ENCODE peak calls at places on chromosome 20, in six cellular contexts. J, O, K, X, N and R are unnamed samples.

GRCh38 chr20:31418307-31418706 is 12.3 kb upstream of the DEFB121 start:
- DNase-seq in J (no peak), O (no peak), K (no peak), X (no peak), N (no peak), R (no peak)

GRCh38 chr20:53926428-53927028 is 143.9 kb downstream of the BCAS1 start:
- DNase-seq in J (peak), O (no peak), K (peak), X (peak), N (peak), R (peak)

GRCh38 chr20:22003680-22004079 is 298.2 kb downstream of the PAX1 start:
- DNase-seq in J (no peak), O (no peak), K (no peak), X (no peak), N (no peak), R (no peak)

GRCh38 chr20:18019068-18019467 is 38.6 kb downstream of the OVOL2 start:
- DNase-seq in J (peak), O (no peak), K (peak), X (peak), N (no peak), R (peak)

GRCh38 chr20:34896086-34896551 is 19.7 kb downstream of the ACSS2 start:
- DNase-seq in J (no peak), O (no peak), K (peak), X (no peak), N (no peak), R (peak)

GRCh38 chr20:6746901-6747609 is 20.4 kb upstream of the BMP2 start:
- DNase-seq in J (peak), O (no peak), K (peak), X (no peak), N (no peak), R (no peak)

GRCh38 chr20:8330316-8330784 is 198.3 kb downstream of the PLCB1 start:
- DNase-seq in J (no peak), O (no peak), K (no peak), X (peak), N (no peak), R (no peak)

GRCh38 chr20:34639755-34640222 is 37.1 kb downstream of the PIGU start:
- DNase-seq in J (no peak), O (no peak), K (no peak), X (no peak), N (no peak), R (no peak)

GRCh38 chr20:42277203-42277602 is 659.0 kb upstream of the CHD6 start:
- DNase-seq in J (no peak), O (no peak), K (no peak), X (no peak), N (peak), R (no peak)

GRCh38 chr20:1912056-1912455 is 16.8 kb downstream of the SIRPA start:
- DNase-seq in J (no peak), O (no peak), K (no peak), X (no peak), N (no peak), R (no peak)

GRCh38 chr20:8656335-8656734 is 412.6 kb upstream of the PLCB4 start:
- DNase-seq in J (no peak), O (no peak), K (no peak), X (no peak), N (no peak), R (peak)

GRCh38 chr20:53869466-53870258 is 200.7 kb downstream of the BCAS1 start:
- DNase-seq in J (peak), O (no peak), K (peak), X (peak), N (peak), R (peak)

GRCh38 chr20:59393142-59393541 is 92.7 kb downstream of the EDN3 start:
- DNase-seq in J (no peak), O (no peak), K (no peak), X (no peak), N (no peak), R (no peak)

GRCh38 chr20:9628166-9628565 is 113.8 kb downstream of the LAMP5 start:
- DNase-seq in J (peak), O (no peak), K (no peak), X (peak), N (no peak), R (no peak)

GRCh38 chr20:50191566-50192363 is 1.1 kb downstream of the CEBPB start:
- DNase-seq in J (no peak), O (peak), K (peak), X (no peak), N (peak), R (peak)

GRCh38 chr20:51661609-51662178 is 106.5 kb downstream of the ATP9A start:
- DNase-seq in J (peak), O (no peak), K (peak), X (peak), N (no peak), R (peak)

GRCh38 chr20:59074456-59074855 is 31.9 kb upstream of the PRELID3B start:
- DNase-seq in J (peak), O (no peak), K (peak), X (peak), N (no peak), R (no peak)

GRCh38 chr20:52230406-52230805 is 38.8 kb upstream of the ZFP64 start:
- DNase-seq in J (peak), O (no peak), K (no peak), X (no peak), N (no peak), R (peak)

GRCh38 chr20:9498322-9498721 is 16.1 kb upstream of the LAMP5 start:
- DNase-seq in J (peak), O (no peak), K (peak), X (peak), N (no peak), R (peak)

GRCh38 chr20:41154436-41155176 is 17.3 kb downstream of the PLCG1 start:
- DNase-seq in J (no peak), O (no peak), K (no peak), X (no peak), N (no peak), R (no peak)
- TF ChIP-seq CTCF in J (no peak), O (no peak), K (no peak), X (no peak), N (no peak), R (no peak)

GRCh38 chr20:56358070-56358469 is 704 bp upstream of the FAM210B start:
- DNase-seq in J (no peak), O (no peak), K (no peak), X (no peak), N (no peak), R (peak)
- H3K4me3 ChIP-seq in J (peak), O (peak), K (no peak), X (peak), N (no peak), R (peak)

GRCh38 chr20:12217382-12217781 is 299.7 kb downstream of the BTBD3 start:
- DNase-seq in J (peak), O (no peak), K (no peak), X (no peak), N (no peak), R (no peak)

GRCh38 chr20:12219798-12220197 is 302.1 kb downstream of the BTBD3 start:
- DNase-seq in J (no peak), O (no peak), K (no peak), X (no peak), N (no peak), R (no peak)
- TF ChIP-seq CTCF in J (no peak), O (no peak), K (no peak), X (no peak), N (no peak), R (no peak)

GRCh38 chr20:63627700-63628245 is 872 bp upstream of the GMEB2 start:
- DNase-seq in J (no peak), O (peak), K (no peak), X (no peak), N (no peak), R (no peak)

GRCh38 chr20:63625771-63626423 is 1.0 kb downstream of the GMEB2 start:
- DNase-seq in J (peak), O (peak), K (peak), X (peak), N (no peak), R (peak)

GRCh38 chr20:63626424-63627128 is at the start of gene GMEB2:
- DNase-seq in J (peak), O (peak), K (no peak), X (peak), N (peak), R (peak)

GRCh38 chr20:63628246-63628975 is 1.5 kb upstream of the GMEB2 start:
- DNase-seq in J (peak), O (peak), K (peak), X (peak), N (peak), R (peak)

DNA sequence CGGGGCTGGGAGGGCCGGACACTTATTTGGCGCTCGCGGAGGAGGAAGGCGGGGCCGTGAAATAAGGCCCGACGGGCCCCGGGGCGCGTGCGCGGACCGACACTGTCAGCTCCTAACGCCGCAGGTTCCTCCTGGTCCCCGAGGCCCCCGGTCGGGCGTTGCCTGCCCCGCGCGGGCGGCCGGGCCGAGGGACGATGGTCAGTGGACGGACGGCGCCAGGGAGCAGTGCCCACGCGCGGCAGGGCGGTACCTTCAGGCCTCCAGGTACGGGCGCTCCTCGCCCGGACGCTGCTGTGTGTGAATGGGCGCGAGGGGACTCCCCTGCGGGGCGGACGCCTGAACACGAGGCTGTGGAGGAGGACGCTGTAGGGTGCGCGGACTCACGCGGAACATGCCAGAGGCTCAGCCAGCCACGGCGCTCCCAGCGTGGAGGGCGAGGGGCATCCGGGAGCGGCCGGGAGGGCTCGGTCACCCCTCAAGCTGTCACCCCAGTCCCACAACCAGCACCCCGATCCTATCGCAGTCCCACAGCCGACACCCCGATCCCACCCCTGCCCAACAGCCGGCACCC is 313 bp upstream of the GMEB2 start:
- DNase-seq in J (peak), O (peak), K (peak), X (peak), N (peak), R (peak)
- H3K4me3 ChIP-seq in J (peak), O (peak), K (peak), X (peak), N (peak), R (peak)

DNA sequence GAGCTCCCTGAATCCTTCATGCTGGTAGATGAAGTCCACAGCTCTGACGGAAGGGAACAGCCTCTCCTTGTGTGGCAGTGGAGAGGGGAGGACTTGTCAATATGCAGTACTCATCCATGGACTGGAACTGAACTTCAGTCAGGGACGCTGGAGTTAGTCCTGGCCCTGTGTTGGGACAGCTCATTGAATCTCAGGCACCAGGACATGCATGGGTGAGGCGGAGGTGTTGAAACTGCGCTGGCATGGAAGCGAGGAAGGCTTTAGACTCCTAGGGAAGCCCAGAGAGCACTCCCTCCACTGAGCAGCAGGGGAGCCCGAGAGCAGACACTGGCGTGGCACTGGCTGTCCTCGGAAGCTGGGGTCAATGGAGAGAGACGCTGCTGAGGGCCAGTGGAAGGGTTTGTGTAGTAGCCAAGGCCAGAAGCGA is 161.3 kb upstream of the GGTLC1 start:
- DNase-seq in J (no peak), O (no peak), K (no peak), X (no peak), N (peak), R (no peak)
- TF ChIP-seq CTCF in J (peak), O (peak), K (peak), X (no peak), N (peak), R (peak)

DNA sequence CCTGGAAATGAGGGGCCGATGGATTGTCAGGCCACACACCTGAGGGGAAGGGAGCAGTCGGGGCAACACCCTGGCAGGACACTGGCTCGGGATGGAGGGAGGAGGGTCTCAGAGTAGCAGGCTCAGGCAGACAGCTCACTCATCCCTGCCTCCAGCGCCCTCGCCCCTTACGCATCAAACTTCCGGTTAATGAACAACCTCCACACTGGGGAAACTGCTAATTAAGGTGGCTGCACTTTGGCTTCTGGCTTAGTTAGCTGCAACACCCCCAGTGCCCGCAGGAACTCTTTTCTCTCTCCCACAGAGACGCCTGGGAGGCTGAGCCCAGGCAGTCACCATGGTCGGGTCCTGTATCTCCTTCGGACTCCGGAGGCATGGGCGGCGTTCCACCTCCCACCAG is 13.4 kb upstream of the CHRNA4 start:
- DNase-seq in J (no peak), O (peak), K (no peak), X (no peak), N (no peak), R (no peak)
- H3K4me3 ChIP-seq in J (no peak), O (no peak), K (no peak), X (no peak), N (no peak), R (no peak)

GRCh38 chr20:4449977-4450715 is 271.6 kb upstream of the PRND start:
- DNase-seq in J (peak), O (no peak), K (peak), X (peak), N (no peak), R (peak)
- TF ChIP-seq CTCF in J (peak), O (no peak), K (peak), X (peak), N (no peak), R (peak)

GRCh38 chr20:45293041-45294002 is 13.3 kb upstream of the RBPJL start:
- DNase-seq in J (peak), O (peak), K (peak), X (peak), N (peak), R (peak)
- H3K4me3 ChIP-seq in J (peak), O (peak), K (peak), X (peak), N (no peak), R (peak)

GRCh38 chr20:36217226-36217625 is 19.1 kb upstream of the AAR2 start:
- DNase-seq in J (no peak), O (no peak), K (no peak), X (no peak), N (no peak), R (no peak)
- TF ChIP-seq CTCF in J (no peak), O (no peak), K (no peak), X (no peak), N (no peak), R (no peak)